ENCODE peak calls at places on chromosome 21, in nine cellular contexts. One of them, this sample, is unnamed. For H3K9me3, the result is how much of the 10 kb centered on the place peaks cover.

GRCh38 chr21:14686466-14687276 is 140.6 kb upstream of the SAMSN1 start:
- DNase-seq in ovary: no peak
- DNase-seq in stomach: no peak
- DNase-seq in left lung: no peak
- DNase-seq in left ventricle myocardium inferior: no peak
- DNase-seq in IMR-90: no peak
- DNase-seq in AG04450: no peak
- DNase-seq in sigmoid colon: no peak
- DNase-seq in A549: no peak
- DNase-seq in this sample: no peak

GRCh38 chr21:25607812-25608737 is 794 bp upstream of the MRPL39 start:
- DNase-seq in ovary: peak
- DNase-seq in stomach: peak
- DNase-seq in left lung: peak
- DNase-seq in left ventricle myocardium inferior: peak
- DNase-seq in IMR-90: peak
- DNase-seq in AG04450: peak
- DNase-seq in sigmoid colon: peak
- DNase-seq in A549: peak
- DNase-seq in this sample: peak

GRCh38 chr21:15363921-15364320 is 299.1 kb upstream of the NRIP1 start:
- DNase-seq in ovary: no peak
- DNase-seq in stomach: no peak
- DNase-seq in left lung: no peak
- DNase-seq in left ventricle myocardium inferior: no peak
- DNase-seq in IMR-90: no peak
- DNase-seq in AG04450: no peak
- DNase-seq in sigmoid colon: no peak
- DNase-seq in A549: no peak
- DNase-seq in this sample: no peak

GRCh38 chr21:27564684-27565280 is 597.9 kb upstream of the ADAMTS5 start:
- DNase-seq in ovary: peak
- DNase-seq in stomach: peak
- DNase-seq in left lung: no peak
- DNase-seq in left ventricle myocardium inferior: peak
- DNase-seq in IMR-90: peak
- DNase-seq in AG04450: peak
- DNase-seq in sigmoid colon: no peak
- DNase-seq in A549: no peak
- DNase-seq in this sample: no peak

GRCh38 chr21:36910581-36911307 is 55.7 kb downstream of the HLCS start:
- DNase-seq in ovary: no peak
- DNase-seq in stomach: no peak
- DNase-seq in left lung: no peak
- DNase-seq in left ventricle myocardium inferior: no peak
- DNase-seq in IMR-90: peak
- DNase-seq in AG04450: peak
- DNase-seq in sigmoid colon: no peak
- DNase-seq in A549: peak
- DNase-seq in this sample: no peak

GRCh38 chr21:38743772-38744529 is 61.8 kb upstream of the ETS2 start:
- DNase-seq in ovary: no peak
- DNase-seq in stomach: no peak
- DNase-seq in left lung: no peak
- DNase-seq in left ventricle myocardium inferior: peak
- DNase-seq in IMR-90: no peak
- DNase-seq in AG04450: no peak
- DNase-seq in sigmoid colon: no peak
- DNase-seq in A549: no peak
- DNase-seq in this sample: no peak

GRCh38 chr21:38261851-38262250 is 5.1 kb downstream of the KCNJ15 start:
- DNase-seq in ovary: no peak
- DNase-seq in stomach: no peak
- DNase-seq in left lung: no peak
- DNase-seq in left ventricle myocardium inferior: no peak
- DNase-seq in IMR-90: peak
- DNase-seq in AG04450: no peak
- DNase-seq in sigmoid colon: no peak
- DNase-seq in A549: no peak
- DNase-seq in this sample: no peak

GRCh38 chr21:31204801-31205200 is 139.3 kb downstream of the TIAM1 start:
- DNase-seq in ovary: no peak
- DNase-seq in stomach: no peak
- DNase-seq in left lung: no peak
- DNase-seq in left ventricle myocardium inferior: no peak
- DNase-seq in IMR-90: no peak
- DNase-seq in AG04450: no peak
- DNase-seq in sigmoid colon: no peak
- DNase-seq in A549: no peak
- DNase-seq in this sample: no peak

GRCh38 chr21:46610018-46610701 is 5.3 kb upstream of the S100B start:
- DNase-seq in ovary: no peak
- DNase-seq in stomach: no peak
- DNase-seq in left lung: no peak
- DNase-seq in left ventricle myocardium inferior: no peak
- DNase-seq in IMR-90: no peak
- DNase-seq in AG04450: no peak
- DNase-seq in sigmoid colon: no peak
- DNase-seq in A549: no peak
- DNase-seq in this sample: no peak

GRCh38 chr21:42574234-42575027 is 60.8 kb downstream of the SLC37A1 start:
- DNase-seq in ovary: no peak
- DNase-seq in stomach: peak
- DNase-seq in left lung: peak
- DNase-seq in left ventricle myocardium inferior: no peak
- DNase-seq in IMR-90: peak
- DNase-seq in AG04450: no peak
- DNase-seq in sigmoid colon: peak
- DNase-seq in A549: no peak
- DNase-seq in this sample: peak

GRCh38 chr21:42956824-42957632 is 17.3 kb upstream of the PKNOX1 start:
- DNase-seq in ovary: no peak
- DNase-seq in stomach: no peak
- DNase-seq in left lung: no peak
- DNase-seq in left ventricle myocardium inferior: no peak
- DNase-seq in IMR-90: no peak
- DNase-seq in AG04450: no peak
- DNase-seq in sigmoid colon: peak
- DNase-seq in A549: no peak
- DNase-seq in this sample: no peak

GRCh38 chr21:14630556-14631069 is 84.5 kb upstream of the SAMSN1 start:
- DNase-seq in ovary: no peak
- DNase-seq in stomach: no peak
- DNase-seq in left lung: no peak
- DNase-seq in left ventricle myocardium inferior: no peak
- DNase-seq in IMR-90: no peak
- DNase-seq in AG04450: no peak
- DNase-seq in sigmoid colon: no peak
- DNase-seq in A549: no peak
- DNase-seq in this sample: no peak

GRCh38 chr21:42379425-42380215 is 13.3 kb upstream of the TFF1 start:
- DNase-seq in ovary: no peak
- DNase-seq in stomach: no peak
- DNase-seq in left lung: no peak
- DNase-seq in left ventricle myocardium inferior: no peak
- DNase-seq in IMR-90: no peak
- DNase-seq in AG04450: no peak
- DNase-seq in sigmoid colon: peak
- DNase-seq in A549: no peak
- DNase-seq in this sample: no peak

DNA sequence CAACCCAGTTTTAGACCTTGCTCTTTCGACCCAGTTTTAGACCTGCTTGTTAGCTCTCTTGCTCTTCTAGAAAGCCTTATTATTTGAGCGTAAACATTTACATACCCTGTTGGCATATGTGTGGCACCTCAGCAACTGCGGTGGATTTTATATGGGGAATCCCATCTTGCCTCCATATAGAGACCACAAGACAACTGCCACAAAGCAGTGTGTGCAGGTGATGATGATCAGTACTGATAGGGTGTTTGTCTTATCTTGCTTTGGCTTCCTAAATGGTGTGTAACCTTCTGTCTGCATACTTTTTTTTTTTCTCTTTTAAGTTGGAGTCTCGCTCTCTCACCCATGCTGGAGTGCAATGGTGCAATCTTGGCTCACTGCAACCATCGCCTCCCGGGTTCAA is 1270.8 kb downstream of the MRPL39 start:
- DNase-seq in ovary: no peak
- DNase-seq in stomach: no peak
- DNase-seq in left lung: no peak
- DNase-seq in left ventricle myocardium inferior: no peak
- DNase-seq in IMR-90: no peak
- DNase-seq in AG04450: no peak
- DNase-seq in sigmoid colon: no peak
- DNase-seq in A549: no peak
- DNase-seq in this sample: no peak
- H3K9me3 ChIP-seq in ovary: under half
- H3K9me3 ChIP-seq in stomach: under half
- H3K9me3 ChIP-seq in left lung: under half
- H3K9me3 ChIP-seq in left ventricle myocardium inferior: under half
- H3K9me3 ChIP-seq in IMR-90: under half
- H3K9me3 ChIP-seq in AG04450: under half
- H3K9me3 ChIP-seq in sigmoid colon: under half
- H3K9me3 ChIP-seq in A549: under half
- H3K9me3 ChIP-seq in this sample: under half

GRCh38 chr21:45423201-45423955 is 18.4 kb downstream of the COL18A1 start:
- DNase-seq in ovary: peak
- DNase-seq in stomach: no peak
- DNase-seq in left lung: peak
- DNase-seq in left ventricle myocardium inferior: peak
- DNase-seq in IMR-90: no peak
- DNase-seq in AG04450: no peak
- DNase-seq in sigmoid colon: no peak
- DNase-seq in A549: no peak
- DNase-seq in this sample: peak
- H3K27ac ChIP-seq in ovary: no peak
- H3K27ac ChIP-seq in stomach: no peak
- H3K27ac ChIP-seq in left lung: no peak
- H3K27ac ChIP-seq in left ventricle myocardium inferior: no peak
- H3K27ac ChIP-seq in IMR-90: no peak
- H3K27ac ChIP-seq in AG04450: no peak
- H3K27ac ChIP-seq in sigmoid colon: no peak
- H3K27ac ChIP-seq in A549: peak
- H3K27ac ChIP-seq in this sample: no peak

DNA sequence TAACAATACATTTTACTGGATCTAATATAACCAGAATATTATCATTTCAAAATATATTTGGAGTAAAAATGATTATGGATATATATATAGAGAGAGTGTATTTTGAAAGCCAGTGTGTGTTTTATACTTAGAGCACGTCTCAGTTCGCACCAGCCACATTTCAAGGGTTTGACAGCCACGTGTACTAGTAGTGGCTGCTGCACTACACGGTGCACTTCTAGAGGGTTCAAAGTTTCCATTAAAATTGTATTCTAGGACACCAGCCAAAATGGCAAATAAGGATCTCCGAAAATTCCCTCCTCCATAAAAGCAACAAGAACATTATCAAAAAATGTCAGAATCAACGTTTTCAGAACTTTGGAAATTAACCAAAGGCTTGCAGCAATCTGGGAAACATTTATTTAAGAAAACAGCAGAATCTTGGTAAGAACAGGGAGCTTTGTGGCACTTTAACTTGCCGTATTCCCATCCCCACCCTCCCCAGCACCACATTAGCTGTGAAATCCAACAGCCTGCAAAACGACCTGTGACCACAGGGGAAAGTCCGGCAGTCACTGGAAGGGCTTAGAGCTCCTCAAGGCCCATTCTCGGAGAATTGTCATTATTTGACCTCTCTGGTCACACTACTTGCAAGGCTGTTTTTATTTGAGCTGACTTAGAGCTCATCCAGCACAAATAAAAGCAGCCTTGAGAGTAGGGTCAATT is 33.5 kb upstream of the MRPS6 start:
- DNase-seq in ovary: no peak
- DNase-seq in stomach: no peak
- DNase-seq in left lung: no peak
- DNase-seq in left ventricle myocardium inferior: no peak
- DNase-seq in IMR-90: no peak
- DNase-seq in AG04450: no peak
- DNase-seq in sigmoid colon: no peak
- DNase-seq in A549: no peak
- DNase-seq in this sample: no peak
- TF ChIP-seq CTCF in ovary: no peak
- TF ChIP-seq CTCF in stomach: no peak
- TF ChIP-seq CTCF in left lung: no peak
- TF ChIP-seq CTCF in left ventricle myocardium inferior: no peak
- TF ChIP-seq CTCF in IMR-90: no peak
- TF ChIP-seq CTCF in AG04450: no peak
- TF ChIP-seq CTCF in sigmoid colon: no peak
- TF ChIP-seq CTCF in A549: no peak
- TF ChIP-seq CTCF in this sample: no peak

GRCh38 chr21:24552491-24552890 is 1054.8 kb downstream of the MRPL39 start:
- DNase-seq in ovary: no peak
- DNase-seq in stomach: no peak
- DNase-seq in left lung: no peak
- DNase-seq in left ventricle myocardium inferior: no peak
- DNase-seq in IMR-90: no peak
- DNase-seq in AG04450: no peak
- DNase-seq in sigmoid colon: no peak
- DNase-seq in A549: no peak
- DNase-seq in this sample: no peak
- H3K9me3 ChIP-seq in ovary: under half
- H3K9me3 ChIP-seq in stomach: under half
- H3K9me3 ChIP-seq in left lung: under half
- H3K9me3 ChIP-seq in left ventricle myocardium inferior: under half
- H3K9me3 ChIP-seq in IMR-90: under half
- H3K9me3 ChIP-seq in AG04450: under half
- H3K9me3 ChIP-seq in sigmoid colon: under half
- H3K9me3 ChIP-seq in A549: under half
- H3K9me3 ChIP-seq in this sample: under half

GRCh38 chr21:19237603-19238002 is 834.0 kb upstream of the TMPRSS15 start:
- DNase-seq in ovary: no peak
- DNase-seq in stomach: no peak
- DNase-seq in left lung: no peak
- DNase-seq in left ventricle myocardium inferior: no peak
- DNase-seq in IMR-90: no peak
- DNase-seq in AG04450: no peak
- DNase-seq in sigmoid colon: no peak
- DNase-seq in A549: no peak
- DNase-seq in this sample: no peak
- H3K27ac ChIP-seq in ovary: no peak
- H3K27ac ChIP-seq in stomach: no peak
- H3K27ac ChIP-seq in left lung: no peak
- H3K27ac ChIP-seq in left ventricle myocardium inferior: no peak
- H3K27ac ChIP-seq in IMR-90: no peak
- H3K27ac ChIP-seq in AG04450: no peak
- H3K27ac ChIP-seq in sigmoid colon: no peak
- H3K27ac ChIP-seq in A549: no peak
- H3K27ac ChIP-seq in this sample: no peak

DNA sequence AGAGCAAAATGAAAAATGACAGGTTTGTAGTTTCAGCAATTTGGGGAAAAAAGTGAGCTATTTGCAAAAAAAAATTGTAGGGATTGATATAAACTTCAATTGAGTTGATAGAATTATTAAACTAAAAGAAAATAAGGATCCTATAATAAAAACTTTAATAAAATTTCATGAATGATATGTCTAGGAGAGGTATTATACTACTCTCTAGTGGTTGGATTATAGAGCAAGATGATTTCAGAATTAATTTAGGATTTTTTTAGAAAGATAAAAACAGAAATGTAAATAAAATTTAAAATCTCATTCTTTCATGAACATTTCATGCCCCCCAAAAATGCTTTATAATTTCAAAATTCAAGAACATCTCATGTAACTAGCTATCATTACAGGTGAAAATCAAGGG is 430.4 kb downstream of the DSCAM start:
- DNase-seq in ovary: no peak
- DNase-seq in stomach: no peak
- DNase-seq in left lung: no peak
- DNase-seq in left ventricle myocardium inferior: no peak
- DNase-seq in IMR-90: no peak
- DNase-seq in AG04450: no peak
- DNase-seq in sigmoid colon: no peak
- DNase-seq in A549: no peak
- DNase-seq in this sample: no peak
- TF ChIP-seq CTCF in ovary: no peak
- TF ChIP-seq CTCF in stomach: no peak
- TF ChIP-seq CTCF in left lung: no peak
- TF ChIP-seq CTCF in left ventricle myocardium inferior: no peak
- TF ChIP-seq CTCF in IMR-90: no peak
- TF ChIP-seq CTCF in AG04450: no peak
- TF ChIP-seq CTCF in sigmoid colon: no peak
- TF ChIP-seq CTCF in A549: no peak
- TF ChIP-seq CTCF in this sample: no peak

This sample was measured in lower lobe of right lung.